ENCODE peak calls at places on chromosomes 6 and 20, in six cellular contexts. Z, Y, X, G, Q and P are unnamed samples.

GRCh38 chr6:4253604-4254211 is 118.3 kb upstream of the ECI2 start:
- DNase-seq in Z (no peak), Y (no peak), X (peak), G (peak), Q (no peak), P (no peak)

GRCh38 chr6:131779304-131779703 is 28.5 kb upstream of the ENPP1 start:
- DNase-seq in Z (no peak), Y (no peak), X (no peak), G (no peak), Q (no peak), P (no peak)

GRCh38 chr6:19452495-19452894 is 384.7 kb upstream of the ID4 start:
- DNase-seq in Z (no peak), Y (no peak), X (no peak), G (no peak), Q (no peak), P (no peak)

GRCh38 chr6:53543341-53544010 is 1.4 kb downstream of the GCLC start:
- DNase-seq in Z (no peak), Y (no peak), X (no peak), G (no peak), Q (no peak), P (no peak)

GRCh38 chr6:113364781-113365545 is 492.2 kb upstream of the MARCKS start:
- DNase-seq in Z (no peak), Y (no peak), X (no peak), G (no peak), Q (no peak), P (no peak)

GRCh38 chr6:119620846-119621570 is 271.4 kb upstream of the MAN1A1 start:
- DNase-seq in Z (no peak), Y (no peak), X (no peak), G (peak), Q (no peak), P (no peak)

GRCh38 chr6:143902827-143903226 is 38.6 kb downstream of the ZC2HC1B start:
- DNase-seq in Z (no peak), Y (no peak), X (no peak), G (no peak), Q (no peak), P (no peak)

GRCh38 chr20:62647521-62648317 is 5.4 kb downstream of the SLCO4A1 start:
- DNase-seq in Z (peak), Y (peak), X (no peak), G (peak), Q (no peak), P (no peak)

GRCh38 chr6:137342607-137343186 is 123.5 kb upstream of the IFNGR1 start:
- DNase-seq in Z (no peak), Y (no peak), X (no peak), G (no peak), Q (no peak), P (no peak)

GRCh38 chr6:15368873-15369272 is 123.0 kb downstream of the JARID2 start:
- DNase-seq in Z (no peak), Y (no peak), X (no peak), G (no peak), Q (no peak), P (no peak)

GRCh38 chr6:33610057-33610456 is 11.1 kb upstream of the ITPR3 start:
- DNase-seq in Z (no peak), Y (no peak), X (no peak), G (no peak), Q (no peak), P (no peak)

GRCh38 chr6:119255492-119255891 is 94.1 kb downstream of the MAN1A1 start:
- DNase-seq in Z (no peak), Y (no peak), X (no peak), G (no peak), Q (no peak), P (no peak)

GRCh38 chr20:14259691-14260090 is 77.7 kb downstream of the FLRT3 start:
- DNase-seq in Z (no peak), Y (no peak), X (no peak), G (no peak), Q (no peak), P (no peak)

GRCh38 chr6:83853968-83854501 is 875 bp downstream of the RIPPLY2 start:
- DNase-seq in Z (no peak), Y (no peak), X (no peak), G (no peak), Q (no peak), P (no peak)

GRCh38 chr20:54335299-54335698 is 127.4 kb downstream of the PFDN4 start:
- DNase-seq in Z (no peak), Y (no peak), X (no peak), G (no peak), Q (no peak), P (no peak)

GRCh38 chr20:61882716-61883615 is 182.7 kb downstream of the TAF4 start:
- DNase-seq in Z (no peak), Y (peak), X (no peak), G (no peak), Q (no peak), P (no peak)

GRCh38 chr6:126718600-126719327 is 378.8 kb downstream of the CENPW start:
- DNase-seq in Z (no peak), Y (no peak), X (no peak), G (no peak), Q (no peak), P (no peak)

GRCh38 chr20:34458631-34459030 is 57.6 kb upstream of the DYNLRB1 start:
- DNase-seq in Z (no peak), Y (no peak), X (no peak), G (no peak), Q (no peak), P (no peak)

GRCh38 chr6:29984992-29985391 is 42.7 kb downstream of the HLA-A start:
- DNase-seq in Z (no peak), Y (no peak), X (no peak), G (no peak), Q (no peak), P (no peak)

GRCh38 chr6:69696273-69696672 is 100.5 kb downstream of the LMBRD1 start:
- DNase-seq in Z (no peak), Y (no peak), X (no peak), G (no peak), Q (no peak), P (no peak)

GRCh38 chr6:149443411-149444181 is 41.2 kb downstream of the ZC3H12D start:
- DNase-seq in Z (no peak), Y (peak), X (no peak), G (no peak), Q (no peak), P (no peak)

GRCh38 chr20:50663095-50663821 is 28.1 kb downstream of the RIPOR3 start:
- DNase-seq in Z (no peak), Y (no peak), X (peak), G (peak), Q (no peak), P (no peak)